ENCODE peak calls at places on chromosomes 3 and 15, in six cellular contexts. O is HepG2, M is K562, V is H1, N is GM12892, J is GM12878. X is an unnamed sample.

GRCh38 chr3:45034612-45035252 is 8.6 kb downstream of the CLEC3B start:
- DNase-seq in M (no peak), V (no peak), O (no peak), J (no peak), N (no peak), X (no peak)

GRCh38 chr3:113557374-113557773 is 25.0 kb downstream of the SIDT1 start:
- DNase-seq in M (no peak), V (no peak), O (peak; percentile 67), J (no peak), N (no peak), X (no peak)

GRCh38 chr3:81308296-81308695 is 453.1 kb downstream of the GBE1 start:
- DNase-seq in N (no peak), M (no peak), O (no peak), J (no peak), V (no peak), X (no peak)

GRCh38 chr3:71064976-71065763 is 518.4 kb downstream of the FOXP1 start:
- DNase-seq in M (peak; percentile 81), J (no peak), N (no peak), O (peak; percentile 45), V (no peak), X (no peak)

GRCh38 chr15:56919708-56920637 is 1.5 kb downstream of the TCF12 start:
- DNase-seq in V (no peak), N (peak; percentile 13), M (no peak), J (no peak), O (peak; percentile 18), X (no peak)

GRCh38 chr3:14824646-14825045 is 5.9 kb downstream of the FGD5 start:
- DNase-seq in N (no peak), J (no peak), O (no peak), V (no peak), M (no peak), X (no peak)

GRCh38 chr3:10173095-10173925 is 8.6 kb downstream of the IRAK2 start:
- DNase-seq in J (no peak), O (no peak), M (peak; percentile 61), N (no peak), V (no peak), X (no peak)

GRCh38 chr15:52652984-52653383 is 26.2 kb downstream of the ATOSA start:
- DNase-seq in N (no peak), M (no peak), O (no peak), V (no peak), J (no peak), X (no peak)

GRCh38 chr3:62131620-62132019 is 241.7 kb downstream of the FEZF2 start:
- DNase-seq in V (no peak), J (no peak), O (no peak), M (peak; percentile 28), N (no peak), X (no peak)

GRCh38 chr3:48429416-48430358 is at the start of gene PLXNB1:
- DNase-seq in O (peak; percentile 97), J (no peak), N (peak; percentile 87), V (peak; percentile 91), M (peak; percentile 90), X (peak; percentile 84)

GRCh38 chr3:175940881-175941280 is 1081.7 kb downstream of the NAALADL2 start:
- DNase-seq in N (no peak), J (no peak), V (peak; percentile 57), O (peak; percentile 3), M (no peak), X (no peak)

GRCh38 chr3:25441234-25441856 is 13.3 kb downstream of the RARB start:
- DNase-seq in M (peak; percentile 72), N (no peak), O (no peak), J (no peak), V (no peak), X (no peak)

GRCh38 chr15:28945626-28946215 is 59.9 kb downstream of the APBA2 start:
- DNase-seq in J (no peak), M (no peak), V (no peak), O (no peak), N (no peak), X (no peak)

DNA sequence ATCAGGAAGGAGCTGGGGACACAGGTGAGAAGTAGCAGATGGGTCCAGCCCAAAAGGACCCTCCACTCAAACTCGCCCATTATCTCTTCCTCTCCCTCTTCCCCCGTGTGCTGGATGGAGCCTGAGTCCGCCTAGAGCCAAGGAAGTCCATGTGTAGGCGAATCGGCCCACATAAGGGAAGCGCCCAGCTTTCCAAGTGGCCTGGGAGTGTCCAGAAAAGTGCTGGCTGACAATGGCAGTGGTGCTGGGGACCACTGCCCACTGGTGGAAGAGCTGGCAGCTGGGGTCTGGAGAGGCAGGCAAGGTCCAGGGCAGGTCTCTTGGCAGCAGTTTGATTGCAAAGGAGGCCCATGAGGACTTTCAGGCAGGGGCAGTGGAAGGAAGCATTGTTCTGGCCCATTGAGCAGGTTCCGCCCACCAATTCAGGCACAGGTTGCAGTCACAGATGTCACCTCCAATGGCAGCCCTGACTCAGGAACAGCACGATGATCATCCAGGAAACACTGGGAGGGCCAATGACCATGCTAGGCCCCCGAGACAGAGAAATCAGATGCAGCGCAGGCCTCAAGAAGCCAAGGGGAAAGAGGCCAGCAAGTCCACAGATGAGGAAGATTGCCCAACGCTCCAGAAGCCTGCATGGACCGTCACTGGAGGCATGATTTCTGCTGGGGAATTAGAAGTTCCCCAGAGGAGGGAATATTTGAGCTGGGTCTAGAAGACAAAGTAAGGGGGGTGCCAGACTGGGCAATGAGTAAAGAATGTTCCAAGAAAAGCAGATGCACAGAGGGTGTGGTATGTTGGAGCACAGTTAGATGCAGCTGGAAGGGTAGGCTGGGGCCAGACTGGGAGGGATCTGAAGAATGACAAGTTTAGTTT is 3.0 kb downstream of the MFGE8 start:
- DNase-seq in N (no peak), O (no peak), V (no peak), M (no peak), J (no peak), X (no peak)
- TF ChIP-seq POLR2AphosphoS5 in N (no peak), O (no peak), V (no peak), M (no peak), J (no peak), X (no peak)

GRCh38 chr15:34342737-34343575 is at the start of the genes NOP10 and NUTM1:
- DNase-seq in J (peak; percentile 86), O (peak; percentile 90), N (peak; percentile 66), V (peak; percentile 98), M (peak; percentile 79), X (peak; percentile 63)
- TF ChIP-seq POLR2A in J (peak; percentile 87), O (peak; percentile 95), N (peak; percentile 94), V (peak; percentile 39), M (peak; percentile 98), X (peak; percentile 91)

GRCh38 chr3:180755553-180755952 is 76.3 kb upstream of the CCDC39 start:
- DNase-seq in O (no peak), M (no peak), J (no peak), N (no peak), V (no peak), X (no peak)
- TF ChIP-seq TAF1 in O (no peak), M (no peak), J (no peak), N (no peak), V (no peak), X (no peak)

DNA sequence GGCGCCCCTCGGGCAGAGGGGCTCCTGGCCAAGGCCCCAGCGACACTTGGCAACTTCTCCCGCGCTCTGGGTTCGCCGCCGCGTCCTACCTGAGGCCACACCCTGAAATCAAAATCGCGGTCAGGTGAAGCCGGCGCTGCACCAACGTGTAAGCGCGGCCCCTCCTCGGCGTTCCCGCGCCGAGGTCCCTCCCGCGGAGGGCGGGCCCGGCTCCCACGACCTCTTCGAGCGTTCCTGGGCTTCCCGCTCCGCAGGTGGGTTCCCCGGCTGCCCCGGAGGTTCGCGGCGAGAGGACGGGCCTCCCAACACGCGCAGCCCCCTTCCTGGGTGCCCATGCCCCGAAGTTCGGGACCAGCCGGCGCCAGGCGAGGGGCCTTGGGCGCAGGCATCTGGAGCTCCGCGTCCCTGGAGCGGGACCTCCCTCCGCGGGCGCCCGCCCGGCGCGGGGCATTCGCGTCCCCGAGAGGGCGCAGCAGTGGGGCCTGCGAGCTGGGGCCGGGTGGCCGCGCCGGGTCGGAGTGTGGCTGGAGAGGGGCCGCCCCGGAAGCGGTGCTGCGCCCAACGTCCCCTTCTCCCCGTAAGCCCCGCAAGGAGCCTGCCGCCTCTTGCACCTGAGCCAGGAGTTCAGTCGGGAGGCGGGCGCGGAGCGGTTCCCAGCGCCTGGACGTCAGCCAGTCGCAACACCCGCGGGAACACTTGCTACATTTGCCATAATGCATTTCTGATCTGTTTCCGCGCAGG is 13.7 kb downstream of the PAK6 start:
- DNase-seq in M (no peak), N (peak; percentile 60), V (no peak), O (no peak), J (no peak), X (peak; percentile 62)
- TF ChIP-seq POLR2AphosphoS5 in M (no peak), N (no peak), V (no peak), O (no peak), J (no peak), X (no peak)

GRCh38 chr3:183555541-183556081 is at the start of gene KLHL6:
- DNase-seq in V (no peak), M (no peak), O (no peak), J (peak; percentile 64), N (peak; percentile 58), X (peak; percentile 50)
- TF ChIP-seq POLR2A in V (no peak), M (no peak), O (no peak), J (peak; percentile 85), N (peak; percentile 80), X (peak; percentile 91)

GRCh38 chr15:58962662-58963565 is 24.5 kb upstream of the RNF111 start:
- DNase-seq in N (no peak), V (no peak), M (no peak), J (no peak), O (no peak), X (no peak)
- TF ChIP-seq TAF1 in N (no peak), V (no peak), M (no peak), J (no peak), O (no peak), X (no peak)

DNA sequence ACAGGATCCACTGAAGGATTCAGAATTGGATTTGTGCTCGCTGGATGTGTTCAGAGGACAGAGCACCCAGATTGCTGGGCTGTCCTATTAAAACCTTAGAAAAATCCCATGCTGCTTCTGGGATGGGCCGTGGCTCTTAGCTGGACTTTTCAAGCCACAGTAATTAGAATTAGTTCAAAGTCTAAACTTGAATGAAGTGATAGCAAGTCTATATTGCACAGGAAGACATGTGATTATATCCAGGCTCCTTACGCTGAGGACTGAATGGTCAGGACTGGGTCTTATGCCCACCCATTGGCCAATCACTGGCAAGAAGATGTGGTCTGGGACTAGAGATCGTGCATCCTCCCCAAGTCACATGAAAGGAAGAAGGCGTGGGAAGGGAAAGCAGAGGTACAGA is 227.6 kb downstream of the FAM43A start:
- DNase-seq in M (no peak), O (no peak), V (no peak), N (no peak), J (no peak), X (no peak)
- TF ChIP-seq POLR2AphosphoS5 in M (no peak), O (no peak), V (no peak), N (no peak), J (no peak), X (no peak)

GRCh38 chr15:44711089-44711355 is at the start of gene PATL2:
- DNase-seq in M (no peak), V (no peak), N (no peak), J (no peak), O (no peak), X (no peak)

GRCh38 chr15:44711356-44712107 is at the start of gene B2M:
- DNase-seq in O (peak; percentile 92), V (peak; percentile 83), J (peak; percentile 94), M (peak; percentile 95), N (peak; percentile 66), X (no peak)

GRCh38 chr15:44713006-44713966 is 2.0 kb downstream of the B2M start:
- DNase-seq in J (no peak), O (peak; percentile 27), M (peak; percentile 41), N (no peak), V (no peak), X (no peak)

GRCh38 chr15:44710236-44711088 is 661 bp downstream of the PATL2 start:
- DNase-seq in J (peak; percentile 69), O (no peak), N (no peak), V (no peak), M (peak; percentile 41), X (no peak)

GRCh38 chr15:44712108-44713005 is 1.0 kb downstream of the B2M start:
- DNase-seq in J (no peak), V (no peak), N (no peak), O (peak; percentile 43), M (peak; percentile 15), X (no peak)
- TF ChIP-seq POLR2A in J (peak; percentile 57), V (no peak), N (no peak), O (no peak), M (peak; percentile 23), X (no peak)

X was measured in GM12891.